ENCODE peak calls at places on chromosomes 7 and 10, in seven cellular contexts. W is cardiac fibroblast, I is D341Med, D is fibroblast of the aortic adventitia, J is cardiac muscle cell, F is mesothelial cell of epicardium, U is tibial artery. V is an unnamed sample.

GRCh38 chr10:71316081-71316785 is 2.8 kb upstream of the SLC29A3 start:
- DNase-seq in F (no peak), J (peak; percentile 25), D (peak; percentile 16), U (no peak), I (no peak), W (peak; percentile 18), V (no peak)

GRCh38 chr10:49176310-49177268 is 11.6 kb downstream of the TMEM273 start:
- DNase-seq in F (no peak), J (no peak), W (peak; percentile 22), D (no peak), I (no peak), U (peak; percentile 48), V (no peak)

GRCh38 chr7:26202019-26202985 is 757 bp downstream of the CBX3 start:
- DNase-seq in J (no peak), W (peak; percentile 43), I (peak; percentile 74), U (no peak), D (no peak), F (peak; percentile 41), V (peak; percentile 66)

GRCh38 chr10:101939273-101939635 is 95.7 kb upstream of the KCNIP2 start:
- DNase-seq in U (no peak), I (no peak), F (no peak), J (peak; percentile 89), W (peak; percentile 98), D (peak; percentile 95), V (no peak)

GRCh38 chr7:48170506-48170905 is 752 bp upstream of the ABCA13 start:
- DNase-seq in U (no peak), D (no peak), W (no peak), J (no peak), I (no peak), F (no peak), V (no peak)

GRCh38 chr7:1331576-1332467 is 99.2 kb downstream of the UNCX start:
- DNase-seq in D (no peak), F (no peak), U (no peak), W (no peak), I (no peak), J (no peak), V (no peak)

GRCh38 chr10:49134327-49134726 is 506 bp upstream of the FAM170B start:
- DNase-seq in W (no peak), I (no peak), U (no peak), F (no peak), J (no peak), D (no peak), V (no peak)

GRCh38 chr7:107995184-107996071 is 7.5 kb downstream of the LAMB1 start:
- DNase-seq in J (peak; percentile 85), I (no peak), D (peak; percentile 78), F (no peak), U (no peak), W (peak; percentile 96), V (peak; percentile 24)

GRCh38 chr10:73110345-73110849 is at the start of gene NUDT13:
- DNase-seq in D (peak; percentile 81), F (no peak), I (peak; percentile 62), W (peak; percentile 84), J (peak; percentile 87), U (peak; percentile 85), V (peak; percentile 35)

GRCh38 chr7:150388709-150389531 is 9.8 kb downstream of the ZNF775 start:
- DNase-seq in U (peak; percentile 82), W (no peak), F (no peak), J (peak; percentile 70), I (peak; percentile 88), D (peak; percentile 44), V (peak; percentile 39)

GRCh38 chr7:77765906-77766800 is 32.1 kb downstream of the TMEM60 start:
- DNase-seq in F (no peak), I (no peak), D (peak; percentile 85), J (peak; percentile 56), W (peak; percentile 28), U (no peak), V (no peak)

GRCh38 chr7:48292949-48293348 is 121.7 kb downstream of the ABCA13 start:
- DNase-seq in W (no peak), U (no peak), J (no peak), D (no peak), F (no peak), I (no peak), V (no peak)

GRCh38 chr7:143334244-143334643 is 18.3 kb downstream of the CLCN1 start:
- DNase-seq in U (no peak), I (no peak), W (peak; percentile 9), D (no peak), J (no peak), F (no peak), V (no peak)

GRCh38 chr7:117227091-117227490 is 95.8 kb downstream of the WNT2 start:
- DNase-seq in F (no peak), W (no peak), D (peak; percentile 78), I (no peak), J (peak; percentile 70), U (no peak), V (no peak)